ENCODE peak calls at places on chromosomes 13 and 19, in eight cellular contexts. One of them, this sample, is unnamed.

GRCh38 chr19:492091-492531 is 4.2 kb upstream of the MADCAM1 start:
- DNase-seq in fibroblast of mammary gland: no peak
- DNase-seq in AG04450: no peak
- DNase-seq in body of pancreas: no peak
- DNase-seq in thoracic aorta: no peak
- DNase-seq in cardiac muscle cell: no peak
- DNase-seq in A549: no peak
- DNase-seq in hepatocyte: peak; percentile 33
- DNase-seq in this sample: no peak

GRCh38 chr19:46950526-46951235 is 69.0 kb upstream of the NPAS1 start:
- DNase-seq in AG04450: no peak
- DNase-seq in A549: no peak
- DNase-seq in hepatocyte: no peak
- DNase-seq in thoracic aorta: no peak
- DNase-seq in fibroblast of mammary gland: no peak
- DNase-seq in cardiac muscle cell: no peak
- DNase-seq in body of pancreas: no peak
- DNase-seq in this sample: no peak

GRCh38 chr13:109858319-109858718 is 71.9 kb upstream of the IRS2 start:
- DNase-seq in cardiac muscle cell: no peak
- DNase-seq in fibroblast of mammary gland: no peak
- DNase-seq in hepatocyte: no peak
- DNase-seq in AG04450: no peak
- DNase-seq in A549: no peak
- DNase-seq in body of pancreas: no peak
- DNase-seq in thoracic aorta: no peak
- DNase-seq in this sample: no peak

GRCh38 chr13:80297094-80297493 is 43.8 kb downstream of the SPRY2 start:
- DNase-seq in thoracic aorta: no peak
- DNase-seq in fibroblast of mammary gland: no peak
- DNase-seq in AG04450: no peak
- DNase-seq in A549: no peak
- DNase-seq in body of pancreas: no peak
- DNase-seq in hepatocyte: peak; percentile 8
- DNase-seq in cardiac muscle cell: no peak
- DNase-seq in this sample: no peak

GRCh38 chr19:7109678-7110289 is 40.3 kb downstream of the ZNF557 start:
- DNase-seq in cardiac muscle cell: peak; percentile 50
- DNase-seq in thoracic aorta: no peak
- DNase-seq in body of pancreas: no peak
- DNase-seq in A549: no peak
- DNase-seq in hepatocyte: no peak
- DNase-seq in fibroblast of mammary gland: no peak
- DNase-seq in AG04450: no peak
- DNase-seq in this sample: peak; percentile 62

GRCh38 chr13:91141619-91142061 is 205.8 kb upstream of the MIR17HG start:
- DNase-seq in cardiac muscle cell: no peak
- DNase-seq in hepatocyte: no peak
- DNase-seq in AG04450: no peak
- DNase-seq in body of pancreas: no peak
- DNase-seq in fibroblast of mammary gland: peak; percentile 4
- DNase-seq in A549: no peak
- DNase-seq in thoracic aorta: no peak
- DNase-seq in this sample: no peak

GRCh38 chr19:58440556-58440955 is 603 bp upstream of the ZNF132 start:
- DNase-seq in fibroblast of mammary gland: no peak
- DNase-seq in cardiac muscle cell: no peak
- DNase-seq in hepatocyte: no peak
- DNase-seq in AG04450: no peak
- DNase-seq in A549: no peak
- DNase-seq in thoracic aorta: no peak
- DNase-seq in body of pancreas: peak; percentile 17
- DNase-seq in this sample: no peak

GRCh38 chr13:41668130-41668757 is 210.9 kb downstream of the RGCC start:
- DNase-seq in body of pancreas: peak; percentile 67
- DNase-seq in hepatocyte: peak; percentile 88
- DNase-seq in fibroblast of mammary gland: peak; percentile 94
- DNase-seq in A549: peak; percentile 55
- DNase-seq in cardiac muscle cell: peak; percentile 97
- DNase-seq in thoracic aorta: no peak
- DNase-seq in AG04450: peak; percentile 85
- DNase-seq in this sample: peak; percentile 95

GRCh38 chr19:41341669-41342490 is 11.8 kb downstream of the TGFB1 start:
- DNase-seq in fibroblast of mammary gland: no peak
- DNase-seq in hepatocyte: no peak
- DNase-seq in cardiac muscle cell: no peak
- DNase-seq in body of pancreas: peak; percentile 83
- DNase-seq in thoracic aorta: no peak
- DNase-seq in A549: no peak
- DNase-seq in AG04450: no peak
- DNase-seq in this sample: no peak

GRCh38 chr19:6752257-6753177 is 13.0 kb downstream of the TRIP10 start:
- DNase-seq in fibroblast of mammary gland: no peak
- DNase-seq in thoracic aorta: no peak
- DNase-seq in AG04450: no peak
- DNase-seq in hepatocyte: peak; percentile 91
- DNase-seq in A549: no peak
- DNase-seq in cardiac muscle cell: no peak
- DNase-seq in body of pancreas: no peak
- DNase-seq in this sample: no peak

GRCh38 chr13:23087884-23088283 is 92.9 kb upstream of the SGCG start:
- DNase-seq in body of pancreas: peak; percentile 41
- DNase-seq in thoracic aorta: no peak
- DNase-seq in cardiac muscle cell: peak; percentile 33
- DNase-seq in fibroblast of mammary gland: peak; percentile 41
- DNase-seq in AG04450: no peak
- DNase-seq in A549: peak; percentile 13
- DNase-seq in hepatocyte: peak; percentile 32
- DNase-seq in this sample: peak; percentile 6

GRCh38 chr13:76892488-76892887 is 6.3 kb upstream of the KCTD12 start:
- DNase-seq in hepatocyte: no peak
- DNase-seq in A549: no peak
- DNase-seq in thoracic aorta: no peak
- DNase-seq in cardiac muscle cell: no peak
- DNase-seq in body of pancreas: no peak
- DNase-seq in fibroblast of mammary gland: no peak
- DNase-seq in AG04450: no peak
- DNase-seq in this sample: no peak

GRCh38 chr19:45981350-45981749 is 7.7 kb upstream of the NOVA2 start:
- DNase-seq in hepatocyte: no peak
- DNase-seq in fibroblast of mammary gland: no peak
- DNase-seq in thoracic aorta: no peak
- DNase-seq in cardiac muscle cell: peak; percentile 42
- DNase-seq in AG04450: no peak
- DNase-seq in body of pancreas: no peak
- DNase-seq in A549: no peak
- DNase-seq in this sample: peak; percentile 9

GRCh38 chr13:72698164-72698563 is 29.3 kb downstream of the MZT1 start:
- DNase-seq in body of pancreas: no peak
- DNase-seq in A549: no peak
- DNase-seq in hepatocyte: no peak
- DNase-seq in AG04450: no peak
- DNase-seq in thoracic aorta: no peak
- DNase-seq in fibroblast of mammary gland: peak; percentile 17
- DNase-seq in cardiac muscle cell: no peak
- DNase-seq in this sample: peak; percentile 15

DNA sequence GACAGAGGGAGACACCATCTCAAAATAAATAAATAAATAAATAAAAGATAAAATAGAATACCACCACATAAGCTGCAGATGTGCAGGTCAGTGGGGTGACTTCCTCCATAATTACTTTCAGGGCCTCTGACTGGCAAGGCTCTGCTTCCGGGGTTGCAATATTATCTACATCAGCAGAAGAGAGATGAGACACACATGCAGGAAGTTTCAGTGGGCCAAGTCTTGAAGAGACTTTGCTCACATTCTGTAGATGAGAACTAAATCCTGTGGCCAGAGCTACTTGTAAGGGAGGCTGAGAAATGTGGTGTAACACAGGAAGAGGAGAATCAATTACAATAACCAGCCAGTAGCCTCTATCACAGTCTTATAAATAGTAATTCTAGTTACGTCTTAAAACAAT is 89.9 kb upstream of the MAB21L1 start:
- DNase-seq in cardiac muscle cell: peak; percentile 16
- DNase-seq in thoracic aorta: no peak
- DNase-seq in body of pancreas: no peak
- DNase-seq in A549: no peak
- DNase-seq in AG04450: no peak
- DNase-seq in fibroblast of mammary gland: peak; percentile 5
- DNase-seq in hepatocyte: no peak
- DNase-seq in this sample: peak; percentile 6
- H3K4me3 ChIP-seq in cardiac muscle cell: no peak overlapping the region
- H3K4me3 ChIP-seq in thoracic aorta: no peak overlapping the region
- H3K4me3 ChIP-seq in body of pancreas: no peak overlapping the region
- H3K4me3 ChIP-seq in A549: no peak overlapping the region
- H3K4me3 ChIP-seq in AG04450: no peak overlapping the region
- H3K4me3 ChIP-seq in fibroblast of mammary gland: no peak overlapping the region
- H3K4me3 ChIP-seq in hepatocyte: no peak overlapping the region
- H3K4me3 ChIP-seq in this sample: no peak overlapping the region

GRCh38 chr19:48713041-48713863 is 6.3 kb downstream of the MAMSTR start:
- DNase-seq in cardiac muscle cell: no peak
- DNase-seq in A549: peak; percentile 94
- DNase-seq in AG04450: no peak
- DNase-seq in thoracic aorta: no peak
- DNase-seq in body of pancreas: no peak
- DNase-seq in hepatocyte: peak; percentile 56
- DNase-seq in fibroblast of mammary gland: no peak
- DNase-seq in this sample: no peak
- TF ChIP-seq CTCF in cardiac muscle cell: peak; percentile 38
- TF ChIP-seq CTCF in A549: no peak
- TF ChIP-seq CTCF in AG04450: peak; percentile 48
- TF ChIP-seq CTCF in thoracic aorta: peak; percentile 21
- TF ChIP-seq CTCF in body of pancreas: peak; percentile 8
- TF ChIP-seq CTCF in hepatocyte: no peak
- TF ChIP-seq CTCF in fibroblast of mammary gland: peak; percentile 24
- TF ChIP-seq CTCF in this sample: peak; percentile 27

GRCh38 chr13:113449693-113450347 is 3.5 kb downstream of the ADPRHL1 start:
- DNase-seq in fibroblast of mammary gland: no peak
- DNase-seq in thoracic aorta: no peak
- DNase-seq in cardiac muscle cell: no peak
- DNase-seq in A549: no peak
- DNase-seq in body of pancreas: no peak
- DNase-seq in hepatocyte: no peak
- DNase-seq in AG04450: no peak
- DNase-seq in this sample: no peak

GRCh38 chr13:113446488-113446854 is 6.8 kb downstream of the ADPRHL1 start:
- DNase-seq in A549: no peak
- DNase-seq in AG04450: no peak
- DNase-seq in cardiac muscle cell: no peak
- DNase-seq in hepatocyte: no peak
- DNase-seq in thoracic aorta: no peak
- DNase-seq in body of pancreas: no peak
- DNase-seq in fibroblast of mammary gland: no peak
- DNase-seq in this sample: no peak

GRCh38 chr13:113448545-113448884 is 4.8 kb downstream of the ADPRHL1 start:
- DNase-seq in A549: no peak
- DNase-seq in hepatocyte: no peak
- DNase-seq in thoracic aorta: no peak
- DNase-seq in cardiac muscle cell: no peak
- DNase-seq in body of pancreas: peak; percentile 86
- DNase-seq in AG04450: no peak
- DNase-seq in fibroblast of mammary gland: no peak
- DNase-seq in this sample: no peak

GRCh38 chr13:113447596-113447995 is 5.7 kb downstream of the ADPRHL1 start:
- DNase-seq in cardiac muscle cell: no peak
- DNase-seq in body of pancreas: no peak
- DNase-seq in thoracic aorta: no peak
- DNase-seq in AG04450: no peak
- DNase-seq in hepatocyte: no peak
- DNase-seq in fibroblast of mammary gland: no peak
- DNase-seq in A549: no peak
- DNase-seq in this sample: no peak

DNA sequence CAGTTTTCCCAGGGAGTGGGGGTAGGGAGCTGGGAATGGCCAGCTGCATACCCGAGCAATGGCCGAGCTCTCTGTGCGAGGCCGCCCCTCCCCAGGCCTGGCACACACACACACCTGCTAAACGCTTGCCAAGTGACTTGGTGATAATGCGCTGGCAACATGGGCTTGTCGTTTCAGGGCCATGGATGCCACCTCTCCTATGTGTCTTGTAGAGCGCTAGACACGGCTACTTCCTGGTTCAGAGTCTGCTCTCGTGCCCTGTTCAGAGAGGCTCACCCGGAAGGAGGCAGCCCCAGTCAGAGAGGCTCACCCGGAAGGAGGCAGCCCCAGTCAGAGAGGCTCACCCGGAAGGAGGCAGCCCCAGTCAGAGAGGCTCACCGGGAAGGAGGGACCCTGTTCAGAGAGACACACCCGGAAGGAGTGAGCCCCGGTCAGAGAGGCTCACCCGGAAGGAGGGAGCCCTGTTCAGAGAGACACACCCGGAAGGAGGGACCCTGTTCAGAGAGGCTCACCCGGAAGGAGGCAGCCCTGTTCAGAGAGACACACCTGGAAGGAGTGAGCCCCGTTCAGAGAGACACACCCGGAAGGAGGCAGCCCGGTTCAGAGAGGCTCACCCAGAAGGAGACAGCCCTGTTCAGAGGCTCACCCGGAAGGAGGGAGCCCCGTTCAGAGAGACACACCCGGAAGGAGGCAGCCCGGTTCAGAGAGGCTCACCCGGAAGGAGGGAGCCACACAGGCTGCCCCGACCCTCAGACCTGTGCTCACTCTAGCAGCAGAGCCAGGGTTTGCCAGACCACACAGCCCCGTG is 4.2 kb downstream of the ADPRHL1 start:
- DNase-seq in AG04450: no peak
- DNase-seq in cardiac muscle cell: no peak
- DNase-seq in body of pancreas: peak; percentile 88
- DNase-seq in fibroblast of mammary gland: peak; percentile 93
- DNase-seq in thoracic aorta: no peak
- DNase-seq in hepatocyte: peak; percentile 48
- DNase-seq in A549: peak; percentile 44
- DNase-seq in this sample: peak; percentile 67
- H3K4me3 ChIP-seq in AG04450: no peak overlapping the region
- H3K4me3 ChIP-seq in cardiac muscle cell: no peak overlapping the region
- H3K4me3 ChIP-seq in body of pancreas: no peak overlapping the region
- H3K4me3 ChIP-seq in fibroblast of mammary gland: peak overlapping the region; percentile 70
- H3K4me3 ChIP-seq in thoracic aorta: no peak overlapping the region
- H3K4me3 ChIP-seq in hepatocyte: no peak overlapping the region
- H3K4me3 ChIP-seq in A549: peak overlapping the region; percentile 66
- H3K4me3 ChIP-seq in this sample: peak overlapping the region; percentile 54

DNA sequence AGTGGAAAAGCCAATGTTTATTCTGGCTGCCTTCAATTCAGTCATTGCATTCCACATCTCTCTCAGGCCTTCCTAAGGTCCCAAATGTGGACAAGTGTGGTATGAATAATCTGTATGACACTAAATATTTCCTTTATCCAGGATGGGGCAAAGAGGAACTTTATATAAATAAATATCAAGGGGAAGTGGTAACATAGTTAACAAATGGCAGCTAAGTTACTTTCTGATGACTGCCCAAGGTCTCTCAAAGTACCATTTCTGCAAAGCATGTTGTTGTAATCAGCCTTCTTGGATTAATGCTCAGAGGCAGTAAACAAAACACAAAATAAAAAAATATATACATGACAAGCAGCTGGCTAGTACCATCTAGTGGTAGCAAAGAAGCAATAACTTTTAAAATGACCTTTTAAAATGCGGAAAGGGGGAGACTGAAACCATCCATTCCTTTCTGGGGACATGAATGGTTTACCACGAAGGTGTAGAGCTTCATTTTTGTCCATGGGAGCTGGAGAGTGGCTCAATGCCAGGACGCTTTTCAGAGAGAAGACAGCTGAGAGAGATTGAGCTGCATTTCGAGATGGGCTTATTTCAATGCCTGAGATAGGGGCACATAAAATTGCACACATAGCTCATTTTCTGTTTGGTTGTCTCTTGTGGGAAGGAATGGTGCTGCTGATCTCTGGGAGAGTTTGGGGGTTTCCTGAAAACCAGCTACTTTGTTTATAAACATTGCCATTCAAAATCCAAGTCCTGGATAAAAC is 259.2 kb downstream of the RFC3 start:
- DNase-seq in thoracic aorta: no peak
- DNase-seq in hepatocyte: peak; percentile 21
- DNase-seq in body of pancreas: no peak
- DNase-seq in fibroblast of mammary gland: peak; percentile 39
- DNase-seq in AG04450: no peak
- DNase-seq in A549: peak; percentile 3
- DNase-seq in cardiac muscle cell: peak; percentile 49
- DNase-seq in this sample: peak; percentile 73
- TF ChIP-seq CTCF in thoracic aorta: peak; percentile 35
- TF ChIP-seq CTCF in hepatocyte: peak; percentile 74
- TF ChIP-seq CTCF in body of pancreas: peak; percentile 62
- TF ChIP-seq CTCF in fibroblast of mammary gland: peak; percentile 69
- TF ChIP-seq CTCF in AG04450: peak; percentile 62
- TF ChIP-seq CTCF in A549: peak; percentile 58
- TF ChIP-seq CTCF in cardiac muscle cell: peak; percentile 62
- TF ChIP-seq CTCF in this sample: peak; percentile 72